ENCODE peak calls at places on chromosome 15, in eight cellular contexts. One of them, this sample, is unnamed.

GRCh38 chr15:68017221-68017620 is 36.9 kb upstream of the PIAS1 start:
- DNase-seq in SJSA1: no peak
- DNase-seq in stimulated activated CD4-positive, alpha-beta T cell treated with anti-CD3 and anti-CD28 coated beads, Interleukin-15, amount 100 ng/mL, for 1 hour: no peak
- DNase-seq in GOT3: no peak
- DNase-seq in body of pancreas: peak
- DNase-seq in neuronal stem cell: no peak
- DNase-seq in EL: no peak
- DNase-seq in GM10248: no peak
- DNase-seq in this sample: no peak

GRCh38 chr15:63909819-63910437 is 76.2 kb upstream of the HERC1 start:
- DNase-seq in SJSA1: no peak
- DNase-seq in stimulated activated CD4-positive, alpha-beta T cell treated with anti-CD3 and anti-CD28 coated beads, Interleukin-15, amount 100 ng/mL, for 1 hour: no peak
- DNase-seq in GOT3: no peak
- DNase-seq in body of pancreas: peak
- DNase-seq in neuronal stem cell: no peak
- DNase-seq in EL: peak
- DNase-seq in GM10248: no peak
- DNase-seq in this sample: peak

GRCh38 chr15:67741313-67741712 is 84.0 kb upstream of the SKOR1 start:
- DNase-seq in SJSA1: no peak
- DNase-seq in stimulated activated CD4-positive, alpha-beta T cell treated with anti-CD3 and anti-CD28 coated beads, Interleukin-15, amount 100 ng/mL, for 1 hour: no peak
- DNase-seq in GOT3: no peak
- DNase-seq in body of pancreas: no peak
- DNase-seq in neuronal stem cell: no peak
- DNase-seq in EL: peak
- DNase-seq in GM10248: no peak
- DNase-seq in this sample: no peak

GRCh38 chr15:25568751-25569150 is 129.9 kb upstream of the UBE3A start:
- DNase-seq in SJSA1: no peak
- DNase-seq in stimulated activated CD4-positive, alpha-beta T cell treated with anti-CD3 and anti-CD28 coated beads, Interleukin-15, amount 100 ng/mL, for 1 hour: no peak
- DNase-seq in GOT3: no peak
- DNase-seq in body of pancreas: no peak
- DNase-seq in neuronal stem cell: no peak
- DNase-seq in EL: no peak
- DNase-seq in GM10248: no peak
- DNase-seq in this sample: no peak

GRCh38 chr15:88487176-88487795 is 19.8 kb downstream of the MRPS11 start:
- DNase-seq in SJSA1: no peak
- DNase-seq in stimulated activated CD4-positive, alpha-beta T cell treated with anti-CD3 and anti-CD28 coated beads, Interleukin-15, amount 100 ng/mL, for 1 hour: no peak
- DNase-seq in GOT3: no peak
- DNase-seq in body of pancreas: no peak
- DNase-seq in neuronal stem cell: no peak
- DNase-seq in EL: peak
- DNase-seq in GM10248: no peak
- DNase-seq in this sample: no peak

GRCh38 chr15:67033521-67033920 is 31.9 kb upstream of the SMAD3 start:
- DNase-seq in SJSA1: no peak
- DNase-seq in stimulated activated CD4-positive, alpha-beta T cell treated with anti-CD3 and anti-CD28 coated beads, Interleukin-15, amount 100 ng/mL, for 1 hour: no peak
- DNase-seq in GOT3: no peak
- DNase-seq in body of pancreas: no peak
- DNase-seq in neuronal stem cell: no peak
- DNase-seq in EL: no peak
- DNase-seq in GM10248: no peak
- DNase-seq in this sample: no peak

GRCh38 chr15:97745481-97746071 is 214.9 kb upstream of the ARRDC4 start:
- DNase-seq in SJSA1: no peak
- DNase-seq in stimulated activated CD4-positive, alpha-beta T cell treated with anti-CD3 and anti-CD28 coated beads, Interleukin-15, amount 100 ng/mL, for 1 hour: no peak
- DNase-seq in GOT3: no peak
- DNase-seq in body of pancreas: peak
- DNase-seq in neuronal stem cell: no peak
- DNase-seq in EL: peak
- DNase-seq in GM10248: peak
- DNase-seq in this sample: no peak

GRCh38 chr15:95864467-95864886 is 466.0 kb upstream of the NR2F2 start:
- DNase-seq in SJSA1: no peak
- DNase-seq in stimulated activated CD4-positive, alpha-beta T cell treated with anti-CD3 and anti-CD28 coated beads, Interleukin-15, amount 100 ng/mL, for 1 hour: no peak
- DNase-seq in GOT3: no peak
- DNase-seq in body of pancreas: no peak
- DNase-seq in neuronal stem cell: no peak
- DNase-seq in EL: no peak
- DNase-seq in GM10248: no peak
- DNase-seq in this sample: no peak

GRCh38 chr15:72540606-72541237 is 66.6 kb downstream of the ARIH1 start:
- DNase-seq in SJSA1: no peak
- DNase-seq in stimulated activated CD4-positive, alpha-beta T cell treated with anti-CD3 and anti-CD28 coated beads, Interleukin-15, amount 100 ng/mL, for 1 hour: no peak
- DNase-seq in GOT3: no peak
- DNase-seq in body of pancreas: no peak
- DNase-seq in neuronal stem cell: no peak
- DNase-seq in EL: no peak
- DNase-seq in GM10248: no peak
- DNase-seq in this sample: no peak